ENCODE peak calls at places on chromosomes 1 and 21, in eight cellular contexts. P, Z, F, K, O, U, I and G are unnamed samples.

GRCh38 chr1:39639333-39640130 is at the start of gene HEYL:
- DNase-seq in P (peak), Z (no peak), F (peak), K (peak), O (no peak), U (peak), I (peak), G (no peak)

GRCh38 chr1:106121728-106122127 is 934.7 kb upstream of the PRMT6 start:
- DNase-seq in P (no peak), Z (no peak), F (no peak), K (no peak), O (no peak), U (no peak), I (no peak), G (no peak)

GRCh38 chr1:98761238-98761637 is 99.7 kb downstream of the SNX7 start:
- DNase-seq in P (peak), Z (no peak), F (no peak), K (no peak), O (no peak), U (peak), I (no peak), G (no peak)

GRCh38 chr1:216456682-216457081 is 33.4 kb upstream of the USH2A start:
- DNase-seq in P (peak), Z (no peak), F (no peak), K (no peak), O (peak), U (peak), I (no peak), G (no peak)

GRCh38 chr1:202671388-202671787 is 38.9 kb downstream of the SYT2 start:
- DNase-seq in P (no peak), Z (no peak), F (no peak), K (no peak), O (no peak), U (peak), I (no peak), G (no peak)

GRCh38 chr1:89529196-89529595 is 4.6 kb downstream of the LRRC8B start:
- DNase-seq in P (no peak), Z (no peak), F (no peak), K (no peak), O (no peak), U (no peak), I (no peak), G (no peak)

GRCh38 chr1:68103006-68103545 is 52.6 kb upstream of the DIRAS3 start:
- DNase-seq in P (no peak), Z (no peak), F (no peak), K (no peak), O (no peak), U (no peak), I (no peak), G (no peak)

GRCh38 chr1:60866251-60866650 is 216.1 kb upstream of the NFIA start:
- DNase-seq in P (no peak), Z (peak), F (no peak), K (no peak), O (no peak), U (no peak), I (no peak), G (no peak)

GRCh38 chr1:243885806-243886205 is 35.8 kb upstream of the AKT3 start:
- DNase-seq in P (no peak), Z (no peak), F (no peak), K (no peak), O (no peak), U (no peak), I (no peak), G (no peak)

GRCh38 chr21:38986460-38987395 is 181.0 kb downstream of the ETS2 start:
- DNase-seq in P (no peak), Z (no peak), F (no peak), K (no peak), O (no peak), U (no peak), I (no peak), G (no peak)

GRCh38 chr1:91889717-91890459 is 3.9 kb upstream of the TGFBR3 start:
- DNase-seq in P (no peak), Z (no peak), F (no peak), K (no peak), O (peak), U (peak), I (no peak), G (no peak)

GRCh38 chr1:245923215-245923614 is 583.9 kb downstream of the SMYD3 start:
- DNase-seq in P (no peak), Z (no peak), F (no peak), K (no peak), O (no peak), U (no peak), I (no peak), G (no peak)

GRCh38 chr1:185973645-185974044 is 239.5 kb downstream of the HMCN1 start:
- DNase-seq in P (no peak), Z (peak), F (no peak), K (no peak), O (peak), U (peak), I (no peak), G (no peak)

GRCh38 chr1:180923024-180923841 is 10.5 kb downstream of the KIAA1614 start:
- DNase-seq in P (peak), Z (peak), F (no peak), K (no peak), O (peak), U (peak), I (no peak), G (no peak)

GRCh38 chr1:156796340-156797097 is 20.1 kb downstream of the SH2D2A start:
- DNase-seq in P (no peak), Z (no peak), F (no peak), K (no peak), O (peak), U (no peak), I (no peak), G (no peak)

GRCh38 chr1:205627956-205628355 is 3.9 kb downstream of the ELK4 start:
- DNase-seq in P (no peak), Z (no peak), F (no peak), K (no peak), O (no peak), U (no peak), I (no peak), G (no peak)

DNA sequence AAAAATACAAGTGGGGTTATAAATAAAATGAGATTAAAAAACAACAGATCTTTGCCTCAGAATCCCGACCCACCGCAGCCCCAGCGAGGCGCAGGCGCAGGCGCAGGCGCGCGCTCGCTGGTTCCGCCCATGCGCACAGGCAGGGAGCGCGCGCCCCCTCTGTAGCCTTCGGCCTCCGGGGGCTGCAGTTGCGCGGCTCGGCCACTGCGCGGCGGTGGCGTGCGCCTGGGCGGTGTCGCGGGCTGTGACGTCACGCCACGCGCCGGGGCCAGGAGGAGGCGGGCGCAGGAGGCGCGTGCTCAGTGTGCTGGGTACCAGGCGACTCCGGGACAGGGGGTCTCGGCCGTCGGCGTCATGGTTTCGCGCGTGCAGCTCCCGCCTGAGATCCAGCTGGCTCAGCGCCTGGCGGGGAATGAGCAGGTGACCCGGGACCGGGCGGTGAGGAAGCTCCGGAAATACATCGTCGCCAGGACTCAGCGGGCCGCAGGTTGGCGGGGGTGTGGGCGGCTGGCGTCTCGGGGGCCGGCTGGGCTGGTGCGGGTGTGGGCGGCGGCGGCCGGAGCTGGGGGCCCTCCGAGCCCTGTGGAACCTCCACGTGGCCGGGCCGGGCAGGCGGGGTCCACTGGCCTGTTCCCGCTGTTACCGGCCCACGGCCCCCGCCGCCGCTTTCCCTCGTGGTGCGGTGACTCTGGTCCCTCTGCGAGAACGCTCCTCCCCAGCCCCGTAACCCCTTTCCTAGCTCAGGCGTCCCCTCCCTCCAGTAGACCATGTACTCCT is at the start of gene RRP1:
- DNase-seq in P (peak), Z (no peak), F (peak), K (peak), O (peak), U (peak), I (peak), G (peak)
- TF ChIP-seq CTCF in P (peak), Z (peak), F (peak), K (peak), O (peak), U (peak), I (peak), G (peak)

GRCh38 chr1:42956739-42957138 is 1.9 kb downstream of the SLC2A1 start:
- DNase-seq in P (no peak), Z (no peak), F (no peak), K (no peak), O (no peak), U (no peak), I (no peak), G (no peak)

GRCh38 chr1:42952353-42953001 is 6.2 kb downstream of the SLC2A1 start:
- DNase-seq in P (no peak), Z (no peak), F (no peak), K (peak), O (no peak), U (peak), I (no peak), G (no peak)

GRCh38 chr1:42955311-42956063 is 3.2 kb downstream of the SLC2A1 start:
- DNase-seq in P (no peak), Z (no peak), F (no peak), K (no peak), O (no peak), U (no peak), I (no peak), G (no peak)

GRCh38 chr1:42951588-42951987 is 7.1 kb downstream of the SLC2A1 start:
- DNase-seq in P (no peak), Z (no peak), F (no peak), K (no peak), O (no peak), U (no peak), I (no peak), G (no peak)

DNA sequence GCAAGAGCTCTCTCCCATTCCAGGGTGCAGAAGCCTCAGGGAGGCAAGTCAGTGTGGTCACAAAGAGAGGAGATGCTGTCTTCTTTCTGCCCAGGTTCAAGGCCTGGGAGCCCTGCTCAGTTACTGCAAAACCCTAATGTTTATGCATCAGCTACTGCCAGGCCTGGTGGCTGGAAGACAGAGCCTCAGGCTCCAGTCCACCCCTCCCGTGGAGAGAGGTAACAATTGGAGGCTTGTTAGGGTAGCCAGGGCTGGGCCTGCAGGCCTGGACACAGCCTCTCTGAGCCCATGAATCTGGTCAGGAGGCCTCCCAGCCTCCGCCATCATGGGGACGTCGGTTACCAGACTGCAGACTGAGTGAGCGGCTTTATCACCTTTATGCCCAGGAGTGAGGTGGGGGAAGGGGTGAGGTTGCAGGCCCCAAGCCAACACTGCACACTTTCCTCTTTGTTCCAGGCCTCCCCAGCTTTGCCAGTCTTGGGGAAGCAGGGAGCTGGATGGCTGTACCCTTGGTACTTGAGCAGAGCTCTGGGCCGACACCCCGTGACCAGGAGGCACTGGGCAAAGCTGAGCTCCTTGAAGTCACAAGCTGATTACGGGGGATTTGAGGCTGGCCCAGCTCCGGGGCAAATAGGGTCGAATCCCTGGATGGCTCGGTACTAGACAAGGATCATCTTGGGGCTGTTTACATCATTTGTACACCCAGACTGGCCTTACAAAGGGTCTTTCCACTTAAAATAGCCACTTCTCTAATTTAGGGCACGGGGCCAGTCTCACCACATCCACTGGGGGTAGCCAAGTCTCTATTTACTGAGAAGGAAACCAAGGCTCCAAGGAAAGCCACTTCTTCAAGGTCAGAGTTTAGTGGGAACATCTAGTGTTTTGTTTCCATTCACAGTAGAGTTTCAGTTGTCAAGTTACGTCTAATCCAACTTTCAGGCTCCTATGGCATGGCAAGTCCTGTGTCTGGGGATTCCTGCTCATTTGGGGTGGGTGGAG is 5.2 kb downstream of the SLC2A1 start:
- DNase-seq in P (no peak), Z (no peak), F (no peak), K (no peak), O (no peak), U (peak), I (no peak), G (no peak)
- TF ChIP-seq CTCF in P (no peak), Z (no peak), F (no peak), K (no peak), O (no peak), U (no peak), I (no peak), G (no peak)

DNA sequence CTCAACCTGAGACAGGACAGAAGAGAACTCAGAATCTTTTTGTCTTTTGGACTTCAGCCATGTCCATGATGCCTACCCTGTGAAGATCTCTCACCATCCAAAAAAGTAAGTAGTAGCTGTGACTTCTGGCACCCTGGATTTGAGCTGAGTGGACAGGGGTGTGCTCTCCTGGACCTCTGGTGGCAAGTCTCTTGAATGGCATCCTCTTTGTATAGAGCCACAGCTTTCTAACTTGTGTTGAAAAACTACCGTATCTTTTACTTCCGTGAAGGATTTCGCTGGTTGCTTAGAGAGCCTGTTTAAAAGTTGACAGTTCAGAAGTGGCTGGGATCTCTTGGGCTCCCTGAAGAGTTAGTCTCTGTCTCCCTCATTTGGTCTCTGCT is 1.8 kb downstream of the MFN2 start:
- DNase-seq in P (no peak), Z (no peak), F (no peak), K (no peak), O (peak), U (no peak), I (no peak), G (no peak)
- TF ChIP-seq CTCF in P (no peak), Z (peak), F (no peak), K (no peak), O (peak), U (no peak), I (no peak), G (peak)

DNA sequence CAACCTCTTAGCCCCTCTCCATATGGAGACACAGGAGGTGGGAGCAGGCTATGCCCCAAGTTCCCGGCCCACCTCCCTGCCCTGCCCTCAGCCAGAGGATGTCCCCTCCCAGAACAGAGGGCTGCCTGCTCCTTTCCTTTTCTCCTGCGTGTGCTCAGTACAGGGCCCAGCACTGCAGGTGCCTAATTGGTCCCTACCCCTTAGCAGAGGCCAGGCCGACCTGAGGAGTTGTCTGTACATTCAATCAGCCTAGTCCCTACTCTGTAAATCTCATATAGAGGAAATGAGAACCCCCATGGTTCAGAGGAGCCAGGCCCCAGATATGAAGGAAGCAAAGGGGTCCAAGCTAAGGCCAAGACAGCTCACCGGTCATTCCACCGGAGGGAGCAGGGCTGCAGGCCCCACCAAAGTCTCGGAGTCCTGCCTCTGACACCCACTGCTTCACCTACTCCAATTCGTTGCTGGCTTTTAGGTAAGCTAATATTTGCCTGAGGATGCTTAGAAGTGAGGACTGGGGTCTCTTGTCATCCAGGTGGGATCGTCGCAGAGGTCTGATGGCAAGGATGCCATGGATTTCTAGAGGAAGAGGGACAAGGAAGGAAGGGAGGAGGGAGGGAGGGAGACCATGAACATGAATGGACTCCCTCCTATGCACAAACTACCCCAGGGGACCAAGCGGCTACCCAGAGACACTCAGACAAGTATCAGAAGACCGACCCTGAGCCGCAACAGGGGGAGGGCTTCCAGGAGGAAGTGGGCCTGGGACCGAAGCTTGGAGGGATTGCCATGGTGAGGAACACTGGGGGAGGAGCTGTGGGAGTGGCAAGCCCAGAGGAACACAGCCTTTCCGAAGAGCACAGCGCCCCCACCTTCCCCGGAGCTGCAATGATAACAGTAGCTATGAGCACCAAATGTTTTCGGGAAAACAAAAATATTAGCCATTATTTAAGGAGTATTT is 30.4 kb upstream of the FOXO6 start:
- DNase-seq in P (peak), Z (no peak), F (no peak), K (no peak), O (no peak), U (no peak), I (no peak), G (peak)
- TF ChIP-seq CTCF in P (peak), Z (no peak), F (no peak), K (no peak), O (peak), U (no peak), I (no peak), G (peak)